ENCODE peak calls at places on chromosomes 6 and 20, in six cellular contexts. E is A549; Y is cardiac muscle cell; D is body of pancreas; P is transverse colon; Z is CD8-positive, alpha-beta T cell. O is an unnamed sample.

GRCh38 chr6:38476141-38476540 is 163.6 kb downstream of the BTBD9 start:
- DNase-seq in E (no peak), Y (no peak), D (no peak), P (no peak), Z (no peak), O (no peak)

GRCh38 chr20:62642666-62643520 is 590 bp downstream of the SLCO4A1 start:
- DNase-seq in E (peak; percentile 40), Y (no peak), D (peak; percentile 62), P (peak; percentile 64), Z (peak; percentile 70), O (no peak)

GRCh38 chr20:10094566-10095173 is 59.9 kb downstream of the ANKEF1 start:
- DNase-seq in E (peak; percentile 32), Y (no peak), D (no peak), P (no peak), Z (no peak), O (no peak)

GRCh38 chr20:40945189-40945588 is 83.4 kb upstream of the TOP1 start:
- DNase-seq in E (no peak), Y (no peak), D (no peak), P (no peak), Z (no peak), O (no peak)

GRCh38 chr6:88843040-88843439 is 120.4 kb downstream of the RNGTT start:
- DNase-seq in E (no peak), Y (peak; percentile 74), D (no peak), P (no peak), Z (no peak), O (no peak)

GRCh38 chr6:12340488-12340818 is 50.3 kb downstream of the EDN1 start:
- DNase-seq in E (no peak), Y (no peak), D (no peak), P (no peak), Z (no peak), O (no peak)

GRCh38 chr6:110491644-110492317 is 15.4 kb upstream of the SLC22A16 start:
- DNase-seq in E (no peak), Y (peak; percentile 68), D (no peak), P (no peak), Z (no peak), O (no peak)

GRCh38 chr6:44023586-44024454 is 103.4 kb downstream of the MRPL14 start:
- DNase-seq in E (no peak), Y (no peak), D (no peak), P (no peak), Z (no peak), O (no peak)

GRCh38 chr20:20412750-20413149 is 44.8 kb downstream of the INSM1 start:
- DNase-seq in E (no peak), Y (no peak), D (no peak), P (no peak), Z (no peak), O (no peak)

GRCh38 chr6:88499436-88499835 is 333.3 kb upstream of the CNR1 start:
- DNase-seq in E (no peak), Y (no peak), D (no peak), P (no peak), Z (no peak), O (no peak)

GRCh38 chr6:16769986-16770376 is 8.7 kb upstream of the ATXN1 start:
- DNase-seq in E (peak; percentile 28), Y (peak; percentile 79), D (no peak), P (no peak), Z (no peak), O (no peak)

GRCh38 chr20:60765821-60766403 is 486.1 kb upstream of the CDH4 start:
- DNase-seq in E (no peak), Y (no peak), D (no peak), P (no peak), Z (no peak), O (no peak)

GRCh38 chr20:21101453-21102251 is 4.5 kb downstream of the LINC00237 start:
- DNase-seq in E (no peak), Y (peak; percentile 9), D (no peak), P (no peak), Z (no peak), O (no peak)

DNA sequence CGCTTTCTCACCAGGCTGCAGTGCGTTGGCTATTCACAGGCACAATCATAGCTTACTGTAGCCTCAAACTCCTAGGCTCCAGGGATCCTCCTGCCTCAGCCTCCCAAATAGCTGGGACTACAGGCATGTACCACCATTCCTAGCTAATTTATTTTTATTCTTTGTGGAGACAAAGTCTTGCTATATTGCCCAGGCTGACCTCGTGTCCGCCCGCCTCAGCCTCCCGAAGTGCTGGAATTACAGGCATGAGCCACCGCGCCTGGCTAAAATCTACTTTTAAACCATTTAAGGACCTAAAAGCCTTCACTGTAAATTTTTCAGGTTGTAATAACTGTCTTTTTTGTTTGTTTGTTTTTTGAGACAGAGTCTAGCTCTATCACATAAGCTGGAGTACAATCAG is 15.2 kb downstream of the SAMHD1 start:
- DNase-seq in E (no peak), Y (no peak), D (no peak), P (no peak), Z (no peak), O (no peak)
- H3K4me1 ChIP-seq in E (no peaks in the 10 kb centered on the region), Y (peaks cover 8% of the 10 kb centered on the region), D (peaks cover 81% of the 10 kb centered on the region), P (peaks cover 44% of the 10 kb centered on the region), Z (peaks cover 67% of the 10 kb centered on the region), O (no peaks in the 10 kb centered on the region)

GRCh38 chr6:97702226-97702625 is 419.2 kb upstream of the MMS22L start:
- DNase-seq in E (no peak), Y (no peak), D (no peak), P (no peak), Z (no peak), O (no peak)
- H3K4me3 ChIP-seq in E (no peak overlapping the region), Y (no peak overlapping the region), D (no peak overlapping the region), P (no peak overlapping the region), Z (no peak overlapping the region), O (no peak overlapping the region)

GRCh38 chr6:25296217-25296905 is 17.2 kb downstream of the CARMIL1 start:
- DNase-seq in E (no peak), Y (peak; percentile 40), D (no peak), P (no peak), Z (no peak), O (no peak)
- H3K4me1 ChIP-seq in E (peaks cover 5% of the 10 kb centered on the region), Y (peaks cover 43% of the 10 kb centered on the region), D (no peaks in the 10 kb centered on the region), P (peaks cover 20% of the 10 kb centered on the region), Z (peaks cover 7% of the 10 kb centered on the region), O (peaks cover 1% of the 10 kb centered on the region)

GRCh38 chr6:119179842-119180241 is 101.4 kb upstream of the FAM184A start:
- DNase-seq in E (no peak), Y (no peak), D (no peak), P (no peak), Z (no peak), O (no peak)
- H3K4me3 ChIP-seq in E (no peak overlapping the region), Y (no peak overlapping the region), D (no peak overlapping the region), P (no peak overlapping the region), Z (no peak overlapping the region), O (no peak overlapping the region)

GRCh38 chr20:57393321-57394086 is 2.3 kb downstream of the RBM38 start:
- DNase-seq in E (no peak), Y (no peak), D (peak; percentile 70), P (no peak), Z (peak; percentile 20), O (no peak)

GRCh38 chr20:57391439-57392129 is 388 bp downstream of the RBM38 start:
- DNase-seq in E (no peak), Y (peak; percentile 15), D (no peak), P (peak; percentile 28), Z (peak; percentile 27), O (no peak)

GRCh38 chr20:57392130-57392445 is 892 bp downstream of the RBM38 start:
- DNase-seq in E (no peak), Y (no peak), D (no peak), P (no peak), Z (peak; percentile 23), O (no peak)

GRCh38 chr20:57394087-57395082 is 3.2 kb downstream of the RBM38 start:
- DNase-seq in E (no peak), Y (no peak), D (no peak), P (no peak), Z (peak; percentile 11), O (no peak)

GRCh38 chr20:57392512-57393271 is 1.5 kb downstream of the RBM38 start:
- DNase-seq in E (no peak), Y (no peak), D (no peak), P (peak; percentile 77), Z (peak; percentile 87), O (no peak)
- H3K4me1 ChIP-seq in E (peaks cover 9% of the 10 kb centered on the region), Y (peaks cover 53% of the 10 kb centered on the region), D (peaks cover 38% of the 10 kb centered on the region), P (peaks cover 82% of the 10 kb centered on the region), Z (peaks cover 69% of the 10 kb centered on the region), O (peaks cover 5% of the 10 kb centered on the region)

DNA sequence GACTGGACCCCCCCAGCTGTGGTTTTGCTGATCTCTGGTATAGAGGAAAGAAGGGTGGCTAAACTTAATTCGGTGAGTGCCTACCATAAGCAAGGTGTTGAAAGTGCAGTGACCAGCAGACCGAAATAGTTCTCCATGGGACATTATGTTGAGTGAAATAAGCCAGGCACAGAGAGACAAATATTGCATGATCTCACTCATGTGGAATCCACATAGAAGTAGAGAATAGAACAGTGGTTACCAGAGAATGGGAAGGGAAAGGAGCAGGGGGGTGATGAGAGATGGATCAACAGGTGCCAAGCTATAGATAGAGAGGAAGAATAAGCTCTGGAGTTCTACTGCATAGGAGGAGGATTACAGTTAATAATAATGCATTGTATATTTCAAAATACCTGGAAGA is 9.7 kb upstream of the GCNT2 start:
- DNase-seq in E (no peak), Y (peak; percentile 15), D (no peak), P (no peak), Z (no peak), O (no peak)
- H3K4me3 ChIP-seq in E (no peak overlapping the region), Y (no peak overlapping the region), D (no peak overlapping the region), P (no peak overlapping the region), Z (no peak overlapping the region), O (no peak overlapping the region)

GRCh38 chr6:56710967-56711366 is 68.3 kb upstream of the DST start:
- DNase-seq in E (no peak), Y (no peak), D (no peak), P (no peak), Z (no peak), O (no peak)

GRCh38 chr6:56714982-56715456 is 72.3 kb upstream of the DST start:
- DNase-seq in E (peak; percentile 68), Y (peak; percentile 54), D (no peak), P (no peak), Z (no peak), O (no peak)

GRCh38 chr6:56713285-56713684 is 70.6 kb upstream of the DST start:
- DNase-seq in E (peak; percentile 72), Y (peak; percentile 77), D (peak; percentile 36), P (peak; percentile 35), Z (no peak), O (no peak)

GRCh38 chr6:56716229-56716628 is 73.5 kb upstream of the DST start:
- DNase-seq in E (no peak), Y (no peak), D (no peak), P (no peak), Z (no peak), O (no peak)

DNA sequence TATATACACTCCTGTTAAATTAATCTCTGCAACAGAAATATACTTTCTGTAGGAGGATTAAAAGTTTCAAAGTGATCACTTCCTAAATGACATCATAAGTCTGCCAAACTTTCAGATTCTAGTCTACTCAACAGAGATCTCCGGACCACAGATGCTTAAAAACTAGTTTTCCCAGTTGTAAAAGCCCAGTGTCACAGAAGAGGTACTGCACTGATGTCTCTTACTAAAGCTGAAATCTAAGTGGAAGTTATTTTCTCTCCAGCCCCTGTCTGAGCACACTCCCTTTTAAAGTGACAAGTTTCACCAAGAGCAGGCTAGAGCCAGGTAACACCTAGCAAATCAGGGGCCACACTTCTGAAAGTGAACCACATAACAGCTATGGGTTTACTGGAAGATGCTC is 71.6 kb upstream of the DST start:
- DNase-seq in E (no peak), Y (no peak), D (no peak), P (no peak), Z (no peak), O (no peak)
- H3K4me1 ChIP-seq in E (peaks cover 64% of the 10 kb centered on the region), Y (peaks cover 28% of the 10 kb centered on the region), D (peaks cover 4% of the 10 kb centered on the region), P (peaks cover 39% of the 10 kb centered on the region), Z (no peaks in the 10 kb centered on the region), O (peaks cover 7% of the 10 kb centered on the region)